ENCODE peak calls at places on chromosomes 6 and 20, in seven cellular contexts. Q is osteocyte; M is activated T-cell treated with anti-CD3 and anti-CD28 coated beads, Interleukin-2, amount 50 U/mL, for 24 hours; J is naive thymus-derived CD8-positive, alpha-beta T cell; K is gastrocnemius medialis; I is NCI-H1417; N is heart right ventricle. X is an unnamed sample.

GRCh38 chr6:85493389-85493788 is 43.5 kb downstream of the NT5E start:
- DNase-seq in Q (no peak), M (no peak), J (no peak), K (no peak), I (no peak), N (no peak), X (no peak)

GRCh38 chr20:38460040-38460623 is 12.5 kb upstream of the RALGAPB start:
- DNase-seq in Q (no peak), M (no peak), J (no peak), K (no peak), I (peak; percentile 82), N (no peak), X (no peak)

GRCh38 chr20:45051497-45052060 is 49.3 kb downstream of the KCNS1 start:
- DNase-seq in Q (no peak), M (no peak), J (no peak), K (no peak), I (no peak), N (no peak), X (no peak)

GRCh38 chr6:105850636-105851035 is 235.5 kb upstream of the PRDM1 start:
- DNase-seq in Q (no peak), M (no peak), J (no peak), K (no peak), I (no peak), N (no peak), X (no peak)

GRCh38 chr6:167671977-167672687 is 154.6 kb upstream of the AFDN start:
- DNase-seq in Q (no peak), M (no peak), J (no peak), K (no peak), I (no peak), N (no peak), X (no peak)

GRCh38 chr20:50309280-50309763 is 118.7 kb downstream of the CEBPB start:
- DNase-seq in Q (no peak), M (no peak), J (no peak), K (no peak), I (no peak), N (no peak), X (no peak)

GRCh38 chr20:41956316-41957050 is 338.3 kb upstream of the CHD6 start:
- DNase-seq in Q (no peak), M (no peak), J (no peak), K (no peak), I (peak; percentile 27), N (no peak), X (peak; percentile 31)

GRCh38 chr6:154605207-154605877 is 94.9 kb upstream of the CNKSR3 start:
- DNase-seq in Q (no peak), M (no peak), J (no peak), K (no peak), I (no peak), N (no peak), X (no peak)

GRCh38 chr6:21965029-21965428 is 331.8 kb downstream of the PRL start:
- DNase-seq in Q (no peak), M (no peak), J (no peak), K (no peak), I (no peak), N (no peak), X (no peak)

GRCh38 chr6:30100585-30101422 is 12.1 kb downstream of the TRIM31 start:
- DNase-seq in Q (no peak), M (peak; percentile 46), J (peak; percentile 16), K (no peak), I (no peak), N (peak; percentile 40), X (no peak)

GRCh38 chr6:98581725-98582124 is 252.6 kb upstream of the POU3F2 start:
- DNase-seq in Q (no peak), M (no peak), J (no peak), K (no peak), I (no peak), N (no peak), X (no peak)

GRCh38 chr20:766906-767305 is 1.4 kb downstream of the SLC52A3 start:
- DNase-seq in Q (no peak), M (no peak), J (no peak), K (no peak), I (no peak), N (no peak), X (no peak)

GRCh38 chr20:24993337-24994185 is 1.0 kb upstream of the APMAP start:
- DNase-seq in Q (no peak), M (peak; percentile 24), J (no peak), K (no peak), I (peak; percentile 5), N (no peak), X (peak; percentile 46)

GRCh38 chr6:159973951-159974350 is 5.1 kb downstream of the IGF2R start:
- DNase-seq in Q (no peak), M (no peak), J (no peak), K (no peak), I (peak; percentile 31), N (no peak), X (peak; percentile 21)

GRCh38 chr6:24757610-24758009 is 17.1 kb upstream of the GMNN start:
- DNase-seq in Q (no peak), M (no peak), J (no peak), K (no peak), I (no peak), N (no peak), X (no peak)

GRCh38 chr6:20946037-20946436 is 411.8 kb downstream of the CDKAL1 start:
- DNase-seq in Q (no peak), M (no peak), J (no peak), K (no peak), I (peak; percentile 15), N (no peak), X (no peak)

GRCh38 chr6:13441778-13442177 is 45.6 kb downstream of the GFOD1 start:
- DNase-seq in Q (no peak), M (no peak), J (no peak), K (no peak), I (no peak), N (no peak), X (no peak)

GRCh38 chr20:11235058-11235457 is 561.3 kb upstream of the JAG1 start:
- DNase-seq in Q (no peak), M (no peak), J (no peak), K (no peak), I (no peak), N (no peak), X (no peak)

GRCh38 chr6:69918766-69919165 is 52.4 kb downstream of the COL19A1 start:
- DNase-seq in Q (no peak), M (no peak), J (no peak), K (no peak), I (no peak), N (no peak), X (no peak)

GRCh38 chr6:51738614-51739013 is 348.8 kb downstream of the PKHD1 start:
- DNase-seq in Q (no peak), M (no peak), J (no peak), K (no peak), I (no peak), N (no peak), X (no peak)

GRCh38 chr6:72246926-72247325 is 360.6 kb downstream of the RIMS1 start:
- DNase-seq in Q (no peak), M (no peak), J (no peak), K (no peak), I (no peak), N (no peak), X (no peak)

GRCh38 chr6:2760882-2761842 is 4.0 kb upstream of the WRNIP1 start:
- DNase-seq in Q (no peak), M (no peak), J (peak; percentile 54), K (no peak), I (no peak), N (no peak), X (no peak)

GRCh38 chr6:78460711-78461110 is 406.6 kb upstream of the IRAK1BP1 start:
- DNase-seq in Q (no peak), M (no peak), J (no peak), K (no peak), I (no peak), N (no peak), X (no peak)

GRCh38 chr6:36353411-36353915 is 16.8 kb upstream of the BNIP5 start:
- DNase-seq in Q (no peak), M (no peak), J (no peak), K (no peak), I (no peak), N (no peak), X (no peak)

GRCh38 chr6:119858901-119859300 is 509.3 kb upstream of the MAN1A1 start:
- DNase-seq in Q (no peak), M (no peak), J (no peak), K (no peak), I (no peak), N (no peak), X (no peak)

GRCh38 chr6:108134213-108134973 is 31.4 kb upstream of the NR2E1 start:
- DNase-seq in Q (no peak), M (no peak), J (no peak), K (no peak), I (no peak), N (no peak), X (no peak)

GRCh38 chr20:45469336-45470261 is at the start of gene WFDC2:
- DNase-seq in Q (no peak), M (no peak), J (no peak), K (peak; percentile 22), I (peak; percentile 8), N (peak; percentile 13), X (peak; percentile 19)

GRCh38 chr6:111812080-111813038 is 60.9 kb downstream of the FYN start:
- DNase-seq in Q (no peak), M (no peak), J (no peak), K (no peak), I (peak; percentile 22), N (no peak), X (no peak)

GRCh38 chr6:46184114-46184513 is 13.3 kb upstream of the ENPP5 start:
- DNase-seq in Q (no peak), M (no peak), J (no peak), K (no peak), I (no peak), N (no peak), X (no peak)

GRCh38 chr6:37155394-37156312 is 14.3 kb upstream of the PIM1 start:
- DNase-seq in Q (no peak), M (peak; percentile 68), J (no peak), K (no peak), I (no peak), N (no peak), X (no peak)

GRCh38 chr6:29035951-29036350 is 9.0 kb downstream of the OR2W1 start:
- DNase-seq in Q (no peak), M (no peak), J (no peak), K (no peak), I (no peak), N (no peak), X (no peak)

GRCh38 chr6:158769696-158770446 is 49.3 kb downstream of the EZR start:
- DNase-seq in Q (no peak), M (peak; percentile 31), J (no peak), K (peak; percentile 26), I (peak; percentile 67), N (peak; percentile 52), X (peak; percentile 94)